ENCODE peak calls at places on chromosomes 2 and 18, in four cellular contexts. I is HepG2, S is K562, T is GM12878. X is an unnamed sample.

GRCh38 chr18:13530879-13531387 is 195.4 kb downstream of the FAM210A start:
- DNase-seq in T (no peak), S (no peak), I (no peak), X (peak; percentile 49)

GRCh38 chr2:54632733-54633692 is 90.4 kb upstream of the EML6 start:
- DNase-seq in S (no peak), T (no peak), I (no peak), X (no peak)

GRCh38 chr2:79788952-79789612 is 276.2 kb downstream of the CTNNA2 start:
- DNase-seq in I (no peak), T (no peak), S (no peak), X (no peak)

GRCh38 chr18:23992119-23992940 is 22.2 kb upstream of the TTC39C start:
- DNase-seq in S (no peak), I (no peak), T (no peak), X (no peak)

GRCh38 chr2:112927745-112928144 is 16.8 kb downstream of the IL37 start:
- DNase-seq in T (no peak), S (no peak), I (no peak), X (no peak)

GRCh38 chr2:11499081-11499743 is 33.3 kb upstream of the E2F6 start:
- DNase-seq in I (peak; percentile 100), S (no peak), T (no peak), X (no peak)

GRCh38 chr2:10094271-10094814 is 14.1 kb upstream of the CYS1 start:
- DNase-seq in S (no peak), T (no peak), I (no peak), X (peak; percentile 28)

GRCh38 chr2:19377717-19378116 is 19.3 kb upstream of the OSR1 start:
- DNase-seq in I (no peak), T (no peak), S (no peak), X (no peak)

GRCh38 chr2:27681844-27682243 is 18.2 kb downstream of the SLC4A1AP start:
- DNase-seq in T (no peak), I (peak; percentile 30), S (no peak), X (no peak)

GRCh38 chr2:226799211-226799975 is at the start of gene IRS1:
- DNase-seq in S (peak; percentile 66), I (peak; percentile 66), T (no peak), X (peak; percentile 72)

GRCh38 chr2:3075941-3076340 is 301.7 kb downstream of the EIPR1 start:
- DNase-seq in I (no peak), T (no peak), S (no peak), X (no peak)
- TF ChIP-seq NR2C2 in I (no peak), T (no peak), S (no peak), X (no peak)

DNA sequence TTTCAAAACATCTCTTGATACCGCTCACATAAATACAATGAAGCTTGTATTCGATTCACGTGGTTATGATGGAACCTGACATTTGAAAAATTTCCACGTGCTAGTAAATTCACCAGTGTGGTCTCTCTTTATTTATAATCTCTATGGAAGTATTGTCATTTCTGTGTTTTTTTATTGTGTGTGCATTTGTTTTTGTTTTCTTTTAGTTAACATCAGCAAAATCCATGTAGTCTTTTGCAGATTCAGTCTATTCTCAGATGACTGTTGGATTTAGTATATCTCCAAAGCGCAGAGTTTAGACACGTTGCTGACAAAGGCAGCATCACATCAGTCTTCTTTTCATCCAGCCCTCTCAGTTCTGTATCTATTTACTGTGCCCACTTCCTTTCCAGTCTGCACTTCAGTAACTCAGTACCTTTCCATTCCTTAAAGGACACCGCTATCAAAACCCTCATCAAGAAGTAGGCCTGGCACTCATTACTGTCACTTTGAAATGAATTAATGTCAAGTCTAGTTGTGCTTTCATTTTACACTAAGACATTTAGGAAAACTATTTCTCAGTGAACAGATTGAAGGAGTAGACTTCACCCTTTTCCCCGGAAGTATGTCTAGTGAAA is 506.6 kb upstream of the ZEB2 start:
- DNase-seq in T (no peak), S (no peak), I (no peak), X (no peak)
- TF ChIP-seq SP1 in T (no peak), S (no peak), I (no peak), X (no peak)

GRCh38 chr2:120203341-120204021 is 19.7 kb downstream of the TMEM185B start:
- DNase-seq in S (peak; percentile 3), T (no peak), I (no peak), X (no peak)

GRCh38 chr2:120204945-120205670 is 18.1 kb downstream of the TMEM185B start:
- DNase-seq in S (no peak), I (no peak), T (no peak), X (no peak)

GRCh38 chr2:120204417-120204816 is 18.8 kb downstream of the TMEM185B start:
- DNase-seq in I (no peak), S (no peak), T (no peak), X (no peak)

GRCh38 chr2:120205901-120206581 is 17.2 kb downstream of the TMEM185B start:
- DNase-seq in S (peak; percentile 57), T (no peak), I (no peak), X (peak; percentile 85)

DNA sequence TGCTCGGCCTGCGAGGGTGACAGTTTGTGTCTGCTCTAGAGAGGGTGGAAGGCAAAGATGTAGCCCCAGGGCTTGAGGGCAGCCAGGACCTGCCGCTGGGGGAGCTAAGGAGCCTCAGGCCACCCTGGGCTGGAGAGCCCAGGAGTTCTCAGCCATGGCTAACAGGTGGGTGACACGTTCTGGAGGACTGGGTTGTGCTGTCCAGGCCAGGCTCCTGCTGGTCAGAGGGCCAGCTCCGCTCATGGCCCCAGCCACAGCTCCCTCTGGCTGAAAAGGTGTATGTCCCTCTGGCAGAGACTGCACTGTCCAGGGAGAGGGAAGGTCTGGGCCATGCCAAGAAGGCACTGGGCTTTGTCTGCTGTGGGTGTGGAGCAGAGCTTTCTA is 19.2 kb downstream of the TMEM185B start:
- DNase-seq in I (peak; percentile 45), S (peak; percentile 42), T (no peak), X (no peak)
- TF ChIP-seq NR2C2 in I (no peak), S (no peak), T (no peak), X (no peak)

DNA sequence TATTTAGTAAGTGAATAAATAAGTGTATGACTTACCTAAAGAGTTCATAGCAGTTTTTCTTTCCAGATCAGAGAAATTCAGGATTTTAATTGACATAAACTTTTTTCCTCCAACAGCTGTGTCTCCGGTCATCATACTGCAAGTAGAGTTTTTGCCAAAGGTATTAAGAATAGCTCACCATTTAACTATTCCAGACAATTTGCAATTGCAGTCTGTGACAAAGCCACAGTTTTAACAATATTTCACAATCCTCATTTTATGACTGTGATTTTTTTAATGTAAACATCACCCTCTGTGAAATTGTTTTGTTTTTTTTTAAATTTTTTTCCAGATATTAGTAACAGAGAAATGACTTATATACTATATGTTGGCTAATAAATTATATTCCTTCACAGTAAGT is 199.1 kb downstream of the TRIB2 start:
- DNase-seq in I (no peak), T (no peak), S (no peak), X (no peak)
- TF ChIP-seq SP1 in I (no peak), T (no peak), S (no peak), X (no peak)

DNA sequence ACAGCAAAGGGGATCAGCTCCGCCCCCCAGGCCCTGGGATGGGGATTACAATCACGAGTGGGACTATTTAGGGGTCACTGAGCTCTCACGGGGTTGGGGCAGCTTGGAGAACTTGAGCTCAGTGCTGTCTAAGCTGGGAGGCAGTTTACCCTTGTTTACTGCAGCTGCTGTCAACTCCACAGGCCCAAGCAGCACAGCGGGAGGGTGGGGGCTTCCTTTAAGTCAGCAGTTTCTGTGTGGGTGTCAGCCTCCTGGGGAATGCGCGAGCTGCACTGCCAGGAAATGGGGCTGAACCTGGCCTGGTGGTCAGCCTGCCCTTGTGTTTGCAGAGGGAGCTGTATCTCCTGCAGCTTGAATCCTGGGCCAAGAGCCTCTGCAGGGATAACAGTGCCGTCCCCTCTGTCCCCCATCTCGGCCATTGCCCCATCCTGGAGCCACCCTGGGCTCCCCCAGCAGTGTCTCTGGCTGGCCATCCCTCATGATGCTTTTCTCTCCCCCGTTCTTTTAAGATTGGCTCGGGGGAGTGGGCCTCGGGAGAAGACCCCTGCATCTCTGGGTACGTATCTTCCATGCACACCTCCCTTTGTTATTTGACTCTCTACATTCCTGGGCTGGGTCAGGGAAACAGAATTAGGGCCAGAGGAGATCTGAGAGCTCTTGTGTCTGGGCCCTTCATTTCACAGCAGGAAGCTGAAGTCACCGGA is 30.0 kb downstream of the TOGARAM2 start:
- DNase-seq in S (no peak), T (no peak), I (no peak), X (no peak)
- TF ChIP-seq NR2C2 in S (no peak), T (no peak), I (no peak), X (no peak)

DNA sequence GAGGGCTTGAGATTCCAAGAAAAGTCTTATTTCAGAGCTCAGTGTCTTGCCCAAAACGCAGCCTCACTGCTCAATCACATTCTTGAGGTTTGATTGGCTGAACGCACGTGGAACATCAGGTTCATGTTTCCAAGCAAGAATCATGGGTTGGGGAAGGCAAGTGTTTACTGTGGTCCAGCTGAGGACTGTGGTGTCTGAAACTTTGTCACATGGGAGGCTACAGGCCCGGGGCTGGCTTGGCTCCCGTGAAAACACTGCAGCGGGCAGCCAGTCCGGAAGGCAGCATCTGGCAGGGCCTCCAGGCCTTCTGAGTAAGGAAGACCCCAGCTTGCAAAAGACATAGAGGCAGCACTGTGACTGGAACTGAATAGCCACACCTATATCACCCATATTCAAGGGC is 84.7 kb downstream of the POLR1A start:
- DNase-seq in S (no peak), T (no peak), I (no peak), X (no peak)
- TF ChIP-seq SP1 in S (no peak), T (no peak), I (no peak), X (no peak)

GRCh38 chr2:110678457-110679336 is 834 bp upstream of the BUB1 start:
- DNase-seq in T (no peak), S (peak; percentile 32), I (no peak), X (no peak)
- TF ChIP-seq NR2C2 in T (no peak), S (no peak), I (no peak), X (no peak)

X was measured in WTC11.